ENCODE peak calls at places on chromosomes 16 and 17, in nine cellular contexts. H is activated CD4-positive, alpha-beta T cell treated with anti-CD3 and anti-CD28 coated beads, Interleukin-2, amount 50 U/mL, for 24 hours; W is putamen; O is stimulated activated CD8-positive, alpha-beta memory T cell treated with anti-CD3 and anti-CD28 coated beads, Interleukin-4, amount 100 ng/mL, for 24 hours; V is nephron progenitor cell; G is EH; M is ELF-1; K is kidney tubule cell; I is NCI-H446 treated with DMSO at 0.1 percent for 48 hours. A is an unnamed sample.

GRCh38 chr17:9228408-9229159 is 207.3 kb downstream of the NTN1 start:
- DNase-seq in H (no peak), W (no peak), O (no peak), V (no peak), G (peak), M (no peak), K (peak), I (no peak), A (peak)

GRCh38 chr17:17154556-17154955 is 51.6 kb downstream of the PLD6 start:
- DNase-seq in H (no peak), W (no peak), O (no peak), V (no peak), G (no peak), M (no peak), K (no peak), I (no peak), A (no peak)

GRCh38 chr17:78952706-78953105 is 27.0 kb downstream of the LGALS3BP start:
- DNase-seq in H (no peak), W (no peak), O (no peak), V (no peak), G (no peak), M (no peak), K (no peak), I (no peak), A (no peak)

GRCh38 chr17:39631403-39631802 is 4.7 kb downstream of the PPP1R1B start:
- DNase-seq in H (no peak), W (no peak), O (no peak), V (no peak), G (no peak), M (peak), K (peak), I (no peak), A (no peak)

GRCh38 chr16:53948734-53949430 is 244.9 kb downstream of the FTO start:
- DNase-seq in H (no peak), W (no peak), O (no peak), V (no peak), G (no peak), M (no peak), K (no peak), I (no peak), A (no peak)

GRCh38 chr16:68069511-68070248 is 15.5 kb upstream of the NFATC3 start:
- DNase-seq in H (no peak), W (no peak), O (no peak), V (no peak), G (no peak), M (no peak), K (no peak), I (no peak), A (no peak)

GRCh38 chr16:11060364-11060763 is 116.0 kb downstream of the CLEC16A start:
- DNase-seq in H (no peak), W (no peak), O (no peak), V (no peak), G (no peak), M (no peak), K (no peak), I (no peak), A (no peak)

GRCh38 chr17:39014795-39015545 is 47.8 kb upstream of the FBXO47 start:
- DNase-seq in H (no peak), W (no peak), O (no peak), V (no peak), G (no peak), M (peak), K (no peak), I (no peak), A (no peak)

GRCh38 chr16:86926146-86926545 is 347.8 kb downstream of the FOXL1 start:
- DNase-seq in H (no peak), W (no peak), O (no peak), V (peak), G (no peak), M (no peak), K (no peak), I (no peak), A (no peak)

GRCh38 chr16:85423631-85424030 is 189.5 kb upstream of the GSE1 start:
- DNase-seq in H (no peak), W (no peak), O (no peak), V (peak), G (no peak), M (no peak), K (no peak), I (no peak), A (no peak)

GRCh38 chr17:44360826-44361225 is 2.8 kb downstream of the FAM171A2 start:
- DNase-seq in H (no peak), W (no peak), O (no peak), V (peak), G (peak), M (no peak), K (no peak), I (no peak), A (peak)

GRCh38 chr17:61196302-61196704 is 203.3 kb upstream of the TBX2 start:
- DNase-seq in H (no peak), W (no peak), O (no peak), V (no peak), G (peak), M (no peak), K (no peak), I (no peak), A (no peak)

GRCh38 chr16:8885674-8886592 is 3.8 kb downstream of the LITAFD start:
- DNase-seq in H (no peak), W (no peak), O (no peak), V (no peak), G (peak), M (no peak), K (peak), I (no peak), A (peak)

GRCh38 chr17:50692448-50693040 is 15.2 kb downstream of the ANKRD40 start:
- DNase-seq in H (no peak), W (no peak), O (no peak), V (no peak), G (no peak), M (no peak), K (no peak), I (no peak), A (no peak)

GRCh38 chr17:17983376-17983775 is 10.7 kb downstream of the DRC3 start:
- DNase-seq in H (no peak), W (no peak), O (no peak), V (no peak), G (no peak), M (no peak), K (no peak), I (no peak), A (no peak)

GRCh38 chr16:29925173-29925804 is 737 bp downstream of the KCTD13 start:
- DNase-seq in H (no peak), W (no peak), O (no peak), V (no peak), G (peak), M (peak), K (no peak), I (no peak), A (peak)

GRCh38 chr17:59851431-59852375 is 41.0 kb downstream of the TUBD1 start:
- DNase-seq in H (no peak), W (no peak), O (no peak), V (no peak), G (peak), M (no peak), K (peak), I (no peak), A (peak)

GRCh38 chr17:78529871-78530670 is 47.1 kb downstream of the DNAH17 start:
- DNase-seq in H (no peak), W (peak), O (no peak), V (no peak), G (no peak), M (no peak), K (no peak), I (peak), A (no peak)

GRCh38 chr17:74759941-74760340 is 11.5 kb downstream of the NHERF1 start:
- DNase-seq in H (no peak), W (no peak), O (no peak), V (no peak), G (no peak), M (peak), K (no peak), I (no peak), A (no peak)

GRCh38 chr16:5186381-5186903 is 88.8 kb upstream of the EEF2KMT start:
- DNase-seq in H (no peak), W (no peak), O (no peak), V (no peak), G (no peak), M (no peak), K (no peak), I (no peak), A (no peak)

GRCh38 chr17:48294193-48294909 is 135.7 kb downstream of the SKAP1 start:
- DNase-seq in H (no peak), W (no peak), O (no peak), V (no peak), G (no peak), M (no peak), K (no peak), I (no peak), A (no peak)

GRCh38 chr17:28916302-28916934 is 13.5 kb upstream of the DHRS13 start:
- DNase-seq in H (no peak), W (no peak), O (no peak), V (peak), G (peak), M (peak), K (peak), I (no peak), A (peak)

GRCh38 chr16:12458591-12459400 is 344.9 kb downstream of the CPPED1 start:
- DNase-seq in H (peak), W (no peak), O (peak), V (no peak), G (no peak), M (no peak), K (peak), I (no peak), A (no peak)

GRCh38 chr17:32819035-32819434 is 57.9 kb downstream of the MYO1D start:
- DNase-seq in H (no peak), W (no peak), O (no peak), V (no peak), G (peak), M (no peak), K (no peak), I (peak), A (peak)

GRCh38 chr16:24035127-24035842 is 199.5 kb downstream of the PRKCB start:
- DNase-seq in H (no peak), W (no peak), O (no peak), V (no peak), G (no peak), M (peak), K (no peak), I (no peak), A (no peak)

GRCh38 chr16:27430512-27430911 is 28.5 kb downstream of the IL21R start:
- DNase-seq in H (no peak), W (no peak), O (no peak), V (no peak), G (no peak), M (no peak), K (no peak), I (no peak), A (no peak)

GRCh38 chr17:75610103-75610984 is 22.7 kb downstream of the MYO15B start:
- DNase-seq in H (no peak), W (no peak), O (no peak), V (no peak), G (no peak), M (no peak), K (peak), I (no peak), A (peak)